ENCODE peak calls at places on chromosome 16, in five cellular contexts. One of them, this sample, is unnamed.

GRCh38 chr16:65070831-65071230 is 51.0 kb downstream of the CDH11 start:
- DNase-seq in OCI-LY7: no peak
- DNase-seq in CD4-positive, CD25-positive, alpha-beta regulatory T cell: no peak
- DNase-seq in left ventricle myocardium inferior: peak; percentile 58
- DNase-seq in NT2/D1: peak; percentile 42
- DNase-seq in this sample: peak; percentile 63

GRCh38 chr16:47426806-47427205 is 34.1 kb downstream of the ITFG1 start:
- DNase-seq in OCI-LY7: no peak
- DNase-seq in left ventricle myocardium inferior: no peak
- DNase-seq in NT2/D1: no peak
- DNase-seq in CD4-positive, CD25-positive, alpha-beta regulatory T cell: no peak
- DNase-seq in this sample: no peak

GRCh38 chr16:16037521-16037920 is 88.1 kb downstream of the ABCC1 start:
- DNase-seq in NT2/D1: no peak
- DNase-seq in left ventricle myocardium inferior: no peak
- DNase-seq in OCI-LY7: no peak
- DNase-seq in CD4-positive, CD25-positive, alpha-beta regulatory T cell: no peak
- DNase-seq in this sample: no peak

GRCh38 chr16:9225527-9226316 is 134.3 kb downstream of the HAPSTR1 start:
- DNase-seq in left ventricle myocardium inferior: no peak
- DNase-seq in CD4-positive, CD25-positive, alpha-beta regulatory T cell: no peak
- DNase-seq in OCI-LY7: peak; percentile 39
- DNase-seq in NT2/D1: peak; percentile 32
- DNase-seq in this sample: no peak

GRCh38 chr16:57723170-57723569 is 12.4 kb upstream of the KATNB1 start:
- DNase-seq in OCI-LY7: no peak
- DNase-seq in left ventricle myocardium inferior: no peak
- DNase-seq in NT2/D1: no peak
- DNase-seq in CD4-positive, CD25-positive, alpha-beta regulatory T cell: no peak
- DNase-seq in this sample: no peak

GRCh38 chr16:52474679-52475078 is 72.3 kb downstream of the TOX3 start:
- DNase-seq in NT2/D1: no peak
- DNase-seq in left ventricle myocardium inferior: no peak
- DNase-seq in OCI-LY7: no peak
- DNase-seq in CD4-positive, CD25-positive, alpha-beta regulatory T cell: no peak
- DNase-seq in this sample: no peak

GRCh38 chr16:64445245-64445644 is 676.6 kb downstream of the CDH11 start:
- DNase-seq in NT2/D1: no peak
- DNase-seq in OCI-LY7: no peak
- DNase-seq in CD4-positive, CD25-positive, alpha-beta regulatory T cell: no peak
- DNase-seq in left ventricle myocardium inferior: no peak
- DNase-seq in this sample: no peak

GRCh38 chr16:61471737-61472136 is 564.5 kb downstream of the CDH8 start:
- DNase-seq in left ventricle myocardium inferior: no peak
- DNase-seq in OCI-LY7: no peak
- DNase-seq in CD4-positive, CD25-positive, alpha-beta regulatory T cell: no peak
- DNase-seq in NT2/D1: no peak
- DNase-seq in this sample: no peak

GRCh38 chr16:88383401-88384221 is 852 bp downstream of the ZNF469 start:
- DNase-seq in CD4-positive, CD25-positive, alpha-beta regulatory T cell: no peak
- DNase-seq in OCI-LY7: no peak
- DNase-seq in left ventricle myocardium inferior: peak; percentile 46
- DNase-seq in NT2/D1: no peak
- DNase-seq in this sample: peak; percentile 83

GRCh38 chr16:4455081-4455480 is 19.3 kb downstream of the NMRAL1 start:
- DNase-seq in NT2/D1: no peak
- DNase-seq in left ventricle myocardium inferior: no peak
- DNase-seq in OCI-LY7: no peak
- DNase-seq in CD4-positive, CD25-positive, alpha-beta regulatory T cell: no peak
- DNase-seq in this sample: no peak

GRCh38 chr16:4452674-4453073 is 21.8 kb downstream of the NMRAL1 start:
- DNase-seq in CD4-positive, CD25-positive, alpha-beta regulatory T cell: no peak
- DNase-seq in NT2/D1: no peak
- DNase-seq in OCI-LY7: no peak
- DNase-seq in left ventricle myocardium inferior: no peak
- DNase-seq in this sample: no peak

GRCh38 chr16:4450921-4451619 is 23.4 kb downstream of the NMRAL1 start:
- DNase-seq in NT2/D1: no peak
- DNase-seq in left ventricle myocardium inferior: no peak
- DNase-seq in OCI-LY7: no peak
- DNase-seq in CD4-positive, CD25-positive, alpha-beta regulatory T cell: no peak
- DNase-seq in this sample: no peak

GRCh38 chr16:4455951-4456350 is 18.5 kb downstream of the NMRAL1 start:
- DNase-seq in left ventricle myocardium inferior: no peak
- DNase-seq in OCI-LY7: no peak
- DNase-seq in NT2/D1: no peak
- DNase-seq in CD4-positive, CD25-positive, alpha-beta regulatory T cell: no peak
- DNase-seq in this sample: no peak

DNA sequence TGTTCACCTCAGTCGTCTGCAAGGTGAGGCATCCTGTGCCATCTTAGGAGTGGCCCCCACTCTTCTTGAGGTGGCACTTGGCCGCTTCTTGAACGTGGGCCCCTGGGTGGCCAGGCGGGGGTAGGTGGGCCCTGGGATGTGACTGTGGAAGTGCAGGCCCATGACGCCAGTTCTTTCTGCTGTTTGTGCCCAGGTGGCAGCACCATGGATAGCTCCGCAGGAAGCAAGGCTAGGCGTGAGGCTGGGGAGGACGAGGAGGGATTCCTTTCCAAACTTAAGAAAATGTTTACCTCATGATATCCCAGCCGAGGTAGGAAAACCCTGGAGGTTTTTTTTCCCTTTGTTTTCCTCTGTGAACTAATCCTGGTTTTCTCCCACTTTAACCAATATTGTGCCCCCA is 19.8 kb downstream of the NMRAL1 start:
- DNase-seq in CD4-positive, CD25-positive, alpha-beta regulatory T cell: no peak
- DNase-seq in NT2/D1: no peak
- DNase-seq in OCI-LY7: no peak
- DNase-seq in left ventricle myocardium inferior: no peak
- DNase-seq in this sample: no peak
- H3K4me1 ChIP-seq in CD4-positive, CD25-positive, alpha-beta regulatory T cell: peaks cover 8% of the 10 kb centered on the region
- H3K4me1 ChIP-seq in NT2/D1: peaks cover 7% of the 10 kb centered on the region
- H3K4me1 ChIP-seq in OCI-LY7: no peaks in the 10 kb centered on the region
- H3K4me1 ChIP-seq in left ventricle myocardium inferior: no peaks in the 10 kb centered on the region
- H3K4me1 ChIP-seq in this sample: no peaks in the 10 kb centered on the region

GRCh38 chr16:67242138-67242730 is 5.0 kb downstream of the FHOD1 start:
- DNase-seq in NT2/D1: no peak
- DNase-seq in CD4-positive, CD25-positive, alpha-beta regulatory T cell: no peak
- DNase-seq in left ventricle myocardium inferior: no peak
- DNase-seq in OCI-LY7: no peak
- DNase-seq in this sample: no peak
- H3K4me1 ChIP-seq in NT2/D1: peaks cover 37% of the 10 kb centered on the region
- H3K4me1 ChIP-seq in CD4-positive, CD25-positive, alpha-beta regulatory T cell: peaks cover 36% of the 10 kb centered on the region
- H3K4me1 ChIP-seq in left ventricle myocardium inferior: peaks cover 75% of the 10 kb centered on the region
- H3K4me1 ChIP-seq in OCI-LY7: peaks cover 50% of the 10 kb centered on the region
- H3K4me1 ChIP-seq in this sample: peaks cover 28% of the 10 kb centered on the region

GRCh38 chr16:69424935-69425784 is 741 bp downstream of the CYB5B start:
- DNase-seq in CD4-positive, CD25-positive, alpha-beta regulatory T cell: no peak
- DNase-seq in OCI-LY7: peak; percentile 42
- DNase-seq in left ventricle myocardium inferior: no peak
- DNase-seq in NT2/D1: no peak
- DNase-seq in this sample: no peak

GRCh38 chr16:69424053-69424934 is at the start of gene CYB5B:
- DNase-seq in left ventricle myocardium inferior: peak; percentile 92
- DNase-seq in OCI-LY7: peak; percentile 99
- DNase-seq in CD4-positive, CD25-positive, alpha-beta regulatory T cell: peak; percentile 95
- DNase-seq in NT2/D1: peak; percentile 99
- DNase-seq in this sample: peak; percentile 91

GRCh38 chr16:69428652-69429051 is 4.2 kb downstream of the CYB5B start:
- DNase-seq in NT2/D1: no peak
- DNase-seq in left ventricle myocardium inferior: no peak
- DNase-seq in OCI-LY7: no peak
- DNase-seq in CD4-positive, CD25-positive, alpha-beta regulatory T cell: no peak
- DNase-seq in this sample: no peak

GRCh38 chr16:69419956-69420355 is 4.5 kb upstream of the CYB5B start:
- DNase-seq in left ventricle myocardium inferior: no peak
- DNase-seq in OCI-LY7: no peak
- DNase-seq in CD4-positive, CD25-positive, alpha-beta regulatory T cell: no peak
- DNase-seq in NT2/D1: no peak
- DNase-seq in this sample: no peak

DNA sequence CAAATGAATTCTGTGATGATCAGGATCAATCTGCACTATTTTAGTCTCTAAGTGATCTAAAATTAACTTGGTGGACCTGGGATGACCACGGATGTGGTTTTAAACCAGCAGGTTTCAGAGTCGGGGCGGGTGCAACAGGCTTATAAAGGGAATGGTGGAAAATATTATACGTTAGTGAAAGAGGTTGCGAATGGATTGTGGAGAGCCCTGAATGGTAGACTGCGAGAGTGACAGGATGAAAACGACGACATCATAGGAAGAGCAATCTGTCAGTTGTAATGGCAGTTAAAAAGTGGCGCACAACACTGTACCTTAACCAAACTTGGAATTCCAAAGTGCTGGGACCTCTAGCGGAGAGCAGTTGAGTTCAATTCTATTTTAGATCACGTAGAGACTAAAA is 1.2 kb upstream of the CYB5B start:
- DNase-seq in CD4-positive, CD25-positive, alpha-beta regulatory T cell: no peak
- DNase-seq in NT2/D1: no peak
- DNase-seq in left ventricle myocardium inferior: no peak
- DNase-seq in OCI-LY7: no peak
- DNase-seq in this sample: no peak
- H3K4me1 ChIP-seq in CD4-positive, CD25-positive, alpha-beta regulatory T cell: peaks cover 14% of the 10 kb centered on the region
- H3K4me1 ChIP-seq in NT2/D1: no peaks in the 10 kb centered on the region
- H3K4me1 ChIP-seq in left ventricle myocardium inferior: peaks cover 28% of the 10 kb centered on the region
- H3K4me1 ChIP-seq in OCI-LY7: peaks cover 12% of the 10 kb centered on the region
- H3K4me1 ChIP-seq in this sample: no peaks in the 10 kb centered on the region

GRCh38 chr16:10990378-10990777 is 46.0 kb downstream of the CLEC16A start:
- DNase-seq in NT2/D1: no peak
- DNase-seq in OCI-LY7: no peak
- DNase-seq in left ventricle myocardium inferior: no peak
- DNase-seq in CD4-positive, CD25-positive, alpha-beta regulatory T cell: no peak
- DNase-seq in this sample: no peak
- H3K4me1 ChIP-seq in NT2/D1: peaks cover 11% of the 10 kb centered on the region
- H3K4me1 ChIP-seq in OCI-LY7: no peaks in the 10 kb centered on the region
- H3K4me1 ChIP-seq in left ventricle myocardium inferior: peaks cover 12% of the 10 kb centered on the region
- H3K4me1 ChIP-seq in CD4-positive, CD25-positive, alpha-beta regulatory T cell: peaks cover 23% of the 10 kb centered on the region
- H3K4me1 ChIP-seq in this sample: no peaks in the 10 kb centered on the region

GRCh38 chr16:677306-678190 is 2.1 kb downstream of the RHBDL1 start:
- DNase-seq in NT2/D1: no peak
- DNase-seq in CD4-positive, CD25-positive, alpha-beta regulatory T cell: no peak
- DNase-seq in left ventricle myocardium inferior: no peak
- DNase-seq in OCI-LY7: no peak
- DNase-seq in this sample: no peak

GRCh38 chr16:679808-680624 is at the start of gene STUB1:
- DNase-seq in left ventricle myocardium inferior: peak; percentile 88
- DNase-seq in CD4-positive, CD25-positive, alpha-beta regulatory T cell: peak; percentile 81
- DNase-seq in NT2/D1: peak; percentile 78
- DNase-seq in OCI-LY7: peak; percentile 91
- DNase-seq in this sample: peak; percentile 96

GRCh38 chr16:680625-680945 is 375 bp downstream of the STUB1 start:
- DNase-seq in OCI-LY7: no peak
- DNase-seq in CD4-positive, CD25-positive, alpha-beta regulatory T cell: no peak
- DNase-seq in left ventricle myocardium inferior: no peak
- DNase-seq in NT2/D1: no peak
- DNase-seq in this sample: no peak

GRCh38 chr16:678209-678857 is 1.9 kb upstream of the STUB1 start:
- DNase-seq in CD4-positive, CD25-positive, alpha-beta regulatory T cell: no peak
- DNase-seq in OCI-LY7: no peak
- DNase-seq in left ventricle myocardium inferior: no peak
- DNase-seq in NT2/D1: no peak
- DNase-seq in this sample: no peak

GRCh38 chr16:678858-679807 is 1.1 kb upstream of the STUB1 start:
- DNase-seq in OCI-LY7: peak; percentile 64
- DNase-seq in left ventricle myocardium inferior: peak; percentile 76
- DNase-seq in CD4-positive, CD25-positive, alpha-beta regulatory T cell: no peak
- DNase-seq in NT2/D1: no peak
- DNase-seq in this sample: peak; percentile 94
- H3K4me1 ChIP-seq in OCI-LY7: peaks cover 35% of the 10 kb centered on the region
- H3K4me1 ChIP-seq in left ventricle myocardium inferior: peaks cover 74% of the 10 kb centered on the region
- H3K4me1 ChIP-seq in CD4-positive, CD25-positive, alpha-beta regulatory T cell: peaks cover 44% of the 10 kb centered on the region
- H3K4me1 ChIP-seq in NT2/D1: peaks cover 40% of the 10 kb centered on the region
- H3K4me1 ChIP-seq in this sample: peaks cover 7% of the 10 kb centered on the region

DNA sequence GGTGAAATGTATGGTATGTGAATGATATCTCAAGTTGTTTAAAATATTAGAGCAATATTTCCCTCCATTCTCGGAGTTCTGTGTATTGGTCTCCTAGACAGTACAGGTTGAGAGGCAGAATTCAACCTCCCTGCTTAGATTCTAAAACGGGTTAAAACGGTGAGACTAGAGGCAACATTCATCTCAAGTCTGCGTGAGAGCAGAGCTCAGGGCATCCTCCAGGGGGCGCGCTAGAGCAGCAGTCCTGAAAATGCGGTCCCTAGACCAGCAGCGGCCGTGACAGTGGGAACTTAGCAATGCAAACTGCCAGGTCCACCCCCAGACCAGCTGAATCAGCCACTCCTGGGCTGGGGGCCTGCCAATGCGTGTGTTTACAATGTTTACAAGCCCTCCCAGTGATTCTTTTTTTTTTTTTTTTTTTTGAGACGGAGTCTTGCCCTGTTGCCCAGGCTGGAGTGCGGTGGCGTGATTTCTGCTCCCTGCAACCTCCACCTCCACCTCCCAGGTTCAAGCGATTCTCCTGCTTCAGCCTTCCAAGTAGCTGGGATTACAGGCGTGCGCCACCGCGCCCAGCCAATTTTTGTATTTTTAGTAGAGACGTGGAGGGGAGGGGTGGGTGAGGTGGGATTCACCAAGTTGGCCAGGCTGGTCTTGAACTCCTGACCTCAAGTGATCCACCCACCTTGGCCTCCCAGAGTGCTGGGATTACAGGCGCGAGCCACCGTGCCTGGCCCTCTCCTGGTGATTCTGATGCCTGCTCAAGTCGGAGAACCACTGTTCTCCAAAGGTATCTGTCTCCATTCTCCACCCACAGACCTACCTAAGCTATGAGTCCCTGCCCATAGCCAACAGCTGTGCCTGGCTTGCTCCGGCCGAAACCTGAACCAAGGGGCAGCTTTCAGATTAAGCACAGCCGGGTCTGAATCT is 24.2 kb downstream of the KLHL36 start:
- DNase-seq in left ventricle myocardium inferior: peak; percentile 76
- DNase-seq in NT2/D1: peak; percentile 68
- DNase-seq in CD4-positive, CD25-positive, alpha-beta regulatory T cell: peak; percentile 73
- DNase-seq in OCI-LY7: peak; percentile 81
- DNase-seq in this sample: peak; percentile 91
- H3K4me1 ChIP-seq in left ventricle myocardium inferior: peaks cover 8% of the 10 kb centered on the region
- H3K4me1 ChIP-seq in NT2/D1: peaks cover 17% of the 10 kb centered on the region
- H3K4me1 ChIP-seq in CD4-positive, CD25-positive, alpha-beta regulatory T cell: no peaks in the 10 kb centered on the region
- H3K4me1 ChIP-seq in OCI-LY7: peaks cover 9% of the 10 kb centered on the region
- H3K4me1 ChIP-seq in this sample: no peaks in the 10 kb centered on the region

GRCh38 chr16:89410322-89410721 is 80.0 kb downstream of the ANKRD11 start:
- DNase-seq in OCI-LY7: no peak
- DNase-seq in CD4-positive, CD25-positive, alpha-beta regulatory T cell: no peak
- DNase-seq in left ventricle myocardium inferior: no peak
- DNase-seq in NT2/D1: no peak
- DNase-seq in this sample: peak; percentile 37
- H3K4me1 ChIP-seq in OCI-LY7: peaks cover 25% of the 10 kb centered on the region
- H3K4me1 ChIP-seq in CD4-positive, CD25-positive, alpha-beta regulatory T cell: peaks cover 94% of the 10 kb centered on the region
- H3K4me1 ChIP-seq in left ventricle myocardium inferior: peaks cover 96% of the 10 kb centered on the region
- H3K4me1 ChIP-seq in NT2/D1: peaks cover 44% of the 10 kb centered on the region
- H3K4me1 ChIP-seq in this sample: peaks cover 52% of the 10 kb centered on the region